ENCODE peak calls at places on chromosomes 3 and 15, in ten cellular contexts. One of them, this sample, is unnamed. For H3K4me1, the result is how much of the 10 kb centered on the place peaks cover.

GRCh38 chr3:116445291-116445841 is at the start of gene LSAMP:
- DNase-seq in neural progenitor cell: peak
- DNase-seq in Peyer's patch: no peak
- DNase-seq in astrocyte: peak
- DNase-seq in HCT116: no peak
- DNase-seq in lower lobe of right lung: no peak
- DNase-seq in cardiac muscle cell: peak
- DNase-seq in aorta: no peak
- DNase-seq in heart left ventricle: no peak
- DNase-seq in A673: peak
- DNase-seq in this sample: peak

GRCh38 chr15:39118510-39118909 is 462.4 kb upstream of the THBS1 start:
- DNase-seq in astrocyte: peak
- DNase-seq in heart left ventricle: no peak
- DNase-seq in Peyer's patch: no peak
- DNase-seq in cardiac muscle cell: no peak
- DNase-seq in neural progenitor cell: no peak
- DNase-seq in aorta: no peak
- DNase-seq in lower lobe of right lung: no peak
- DNase-seq in A673: no peak
- DNase-seq in HCT116: no peak
- DNase-seq in this sample: no peak

GRCh38 chr3:153026026-153026425 is 136.0 kb upstream of the RAP2B start:
- DNase-seq in lower lobe of right lung: no peak
- DNase-seq in astrocyte: peak
- DNase-seq in neural progenitor cell: peak
- DNase-seq in aorta: no peak
- DNase-seq in HCT116: peak
- DNase-seq in cardiac muscle cell: peak
- DNase-seq in A673: peak
- DNase-seq in heart left ventricle: no peak
- DNase-seq in Peyer's patch: no peak
- DNase-seq in this sample: no peak

GRCh38 chr3:123431658-123432323 is 17.1 kb downstream of the ADCY5 start:
- DNase-seq in A673: no peak
- DNase-seq in astrocyte: peak
- DNase-seq in Peyer's patch: no peak
- DNase-seq in cardiac muscle cell: no peak
- DNase-seq in HCT116: no peak
- DNase-seq in aorta: peak
- DNase-seq in lower lobe of right lung: no peak
- DNase-seq in neural progenitor cell: no peak
- DNase-seq in heart left ventricle: no peak
- DNase-seq in this sample: no peak

GRCh38 chr15:47434641-47435040 is 282.7 kb upstream of the SEMA6D start:
- DNase-seq in aorta: no peak
- DNase-seq in astrocyte: no peak
- DNase-seq in A673: no peak
- DNase-seq in lower lobe of right lung: no peak
- DNase-seq in heart left ventricle: no peak
- DNase-seq in neural progenitor cell: no peak
- DNase-seq in Peyer's patch: no peak
- DNase-seq in HCT116: no peak
- DNase-seq in cardiac muscle cell: no peak
- DNase-seq in this sample: no peak

GRCh38 chr3:125128861-125129501 is 73.2 kb upstream of the HEG1 start:
- DNase-seq in HCT116: no peak
- DNase-seq in heart left ventricle: peak
- DNase-seq in lower lobe of right lung: peak
- DNase-seq in astrocyte: peak
- DNase-seq in Peyer's patch: no peak
- DNase-seq in A673: peak
- DNase-seq in aorta: no peak
- DNase-seq in cardiac muscle cell: no peak
- DNase-seq in neural progenitor cell: no peak
- DNase-seq in this sample: no peak

GRCh38 chr3:14685204-14685603 is 10.3 kb downstream of the C3orf20 start:
- DNase-seq in neural progenitor cell: no peak
- DNase-seq in astrocyte: no peak
- DNase-seq in aorta: no peak
- DNase-seq in cardiac muscle cell: no peak
- DNase-seq in A673: no peak
- DNase-seq in heart left ventricle: no peak
- DNase-seq in Peyer's patch: no peak
- DNase-seq in HCT116: no peak
- DNase-seq in lower lobe of right lung: no peak
- DNase-seq in this sample: no peak

GRCh38 chr3:195532858-195533257 is 10.3 kb downstream of the PPP1R2 start:
- DNase-seq in cardiac muscle cell: no peak
- DNase-seq in lower lobe of right lung: no peak
- DNase-seq in heart left ventricle: no peak
- DNase-seq in A673: no peak
- DNase-seq in HCT116: no peak
- DNase-seq in astrocyte: no peak
- DNase-seq in Peyer's patch: no peak
- DNase-seq in aorta: no peak
- DNase-seq in neural progenitor cell: no peak
- DNase-seq in this sample: no peak

GRCh38 chr3:8497582-8497981 is 4.0 kb upstream of the LMCD1 start:
- DNase-seq in astrocyte: peak
- DNase-seq in heart left ventricle: no peak
- DNase-seq in neural progenitor cell: no peak
- DNase-seq in A673: no peak
- DNase-seq in cardiac muscle cell: no peak
- DNase-seq in HCT116: no peak
- DNase-seq in Peyer's patch: no peak
- DNase-seq in lower lobe of right lung: no peak
- DNase-seq in aorta: no peak
- DNase-seq in this sample: no peak

GRCh38 chr15:50256188-50257041 is 9.1 kb downstream of the HDC start:
- DNase-seq in aorta: no peak
- DNase-seq in heart left ventricle: no peak
- DNase-seq in lower lobe of right lung: no peak
- DNase-seq in Peyer's patch: no peak
- DNase-seq in A673: no peak
- DNase-seq in cardiac muscle cell: no peak
- DNase-seq in neural progenitor cell: no peak
- DNase-seq in HCT116: peak
- DNase-seq in astrocyte: peak
- DNase-seq in this sample: no peak

GRCh38 chr3:168044049-168044448 is 51.7 kb downstream of the GOLIM4 start:
- DNase-seq in neural progenitor cell: no peak
- DNase-seq in A673: peak
- DNase-seq in heart left ventricle: no peak
- DNase-seq in lower lobe of right lung: no peak
- DNase-seq in aorta: no peak
- DNase-seq in Peyer's patch: no peak
- DNase-seq in HCT116: no peak
- DNase-seq in astrocyte: no peak
- DNase-seq in cardiac muscle cell: no peak
- DNase-seq in this sample: no peak

DNA sequence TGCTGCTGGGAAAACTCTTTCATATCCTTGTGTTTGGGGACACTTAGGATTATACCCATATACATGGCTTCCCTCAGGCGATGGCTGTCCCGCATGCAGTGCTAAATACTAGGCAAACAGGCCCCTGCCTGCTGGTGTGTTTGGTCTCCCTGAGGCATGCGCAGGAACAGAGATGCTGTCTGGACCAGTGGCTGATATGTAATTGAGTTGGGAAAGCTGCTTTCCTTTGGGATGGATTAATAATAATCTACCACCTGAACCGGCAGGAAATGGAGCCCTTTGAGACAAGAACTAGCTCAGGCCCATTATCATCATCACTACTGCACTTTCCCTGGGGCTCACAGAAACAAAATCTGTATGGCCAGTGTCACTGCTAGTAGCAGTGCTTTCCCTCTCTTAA is 18.0 kb downstream of the ZDHHC3 start:
- DNase-seq in heart left ventricle: no peak
- DNase-seq in lower lobe of right lung: no peak
- DNase-seq in cardiac muscle cell: no peak
- DNase-seq in astrocyte: no peak
- DNase-seq in aorta: no peak
- DNase-seq in HCT116: no peak
- DNase-seq in A673: no peak
- DNase-seq in Peyer's patch: no peak
- DNase-seq in neural progenitor cell: no peak
- DNase-seq in this sample: no peak
- H3K4me1 ChIP-seq in heart left ventricle: under half
- H3K4me1 ChIP-seq in lower lobe of right lung: half or more
- H3K4me1 ChIP-seq in cardiac muscle cell: under half
- H3K4me1 ChIP-seq in astrocyte: under half
- H3K4me1 ChIP-seq in aorta: under half
- H3K4me1 ChIP-seq in HCT116: under half
- H3K4me1 ChIP-seq in A673: half or more
- H3K4me1 ChIP-seq in Peyer's patch: under half
- H3K4me1 ChIP-seq in neural progenitor cell: under half
- H3K4me1 ChIP-seq in this sample: under half

GRCh38 chr15:70097337-70098169 is at the start of gene TLE3:
- DNase-seq in HCT116: peak
- DNase-seq in astrocyte: peak
- DNase-seq in A673: peak
- DNase-seq in Peyer's patch: peak
- DNase-seq in heart left ventricle: peak
- DNase-seq in cardiac muscle cell: peak
- DNase-seq in neural progenitor cell: peak
- DNase-seq in aorta: peak
- DNase-seq in lower lobe of right lung: peak
- DNase-seq in this sample: no peak
- H3K4me1 ChIP-seq in HCT116: under half
- H3K4me1 ChIP-seq in astrocyte: under half
- H3K4me1 ChIP-seq in A673: under half
- H3K4me1 ChIP-seq in Peyer's patch: under half
- H3K4me1 ChIP-seq in heart left ventricle: half or more
- H3K4me1 ChIP-seq in cardiac muscle cell: under half
- H3K4me1 ChIP-seq in neural progenitor cell: under half
- H3K4me1 ChIP-seq in aorta: under half
- H3K4me1 ChIP-seq in lower lobe of right lung: half or more
- H3K4me1 ChIP-seq in this sample: under half

GRCh38 chr3:5231067-5231466 is 43.6 kb downstream of the EDEM1 start:
- DNase-seq in lower lobe of right lung: no peak
- DNase-seq in heart left ventricle: no peak
- DNase-seq in aorta: no peak
- DNase-seq in Peyer's patch: no peak
- DNase-seq in cardiac muscle cell: no peak
- DNase-seq in HCT116: no peak
- DNase-seq in neural progenitor cell: no peak
- DNase-seq in A673: no peak
- DNase-seq in astrocyte: no peak
- DNase-seq in this sample: no peak

GRCh38 chr3:5233026-5233425 is 45.5 kb downstream of the EDEM1 start:
- DNase-seq in Peyer's patch: no peak
- DNase-seq in HCT116: no peak
- DNase-seq in heart left ventricle: no peak
- DNase-seq in A673: no peak
- DNase-seq in neural progenitor cell: no peak
- DNase-seq in lower lobe of right lung: no peak
- DNase-seq in astrocyte: no peak
- DNase-seq in aorta: no peak
- DNase-seq in cardiac muscle cell: no peak
- DNase-seq in this sample: no peak

GRCh38 chr3:5235655-5236054 is 48.1 kb downstream of the EDEM1 start:
- DNase-seq in HCT116: no peak
- DNase-seq in aorta: no peak
- DNase-seq in astrocyte: no peak
- DNase-seq in heart left ventricle: no peak
- DNase-seq in Peyer's patch: no peak
- DNase-seq in neural progenitor cell: no peak
- DNase-seq in lower lobe of right lung: no peak
- DNase-seq in A673: no peak
- DNase-seq in cardiac muscle cell: no peak
- DNase-seq in this sample: no peak

GRCh38 chr3:5231536-5231935 is 44.0 kb downstream of the EDEM1 start:
- DNase-seq in heart left ventricle: no peak
- DNase-seq in A673: no peak
- DNase-seq in cardiac muscle cell: no peak
- DNase-seq in Peyer's patch: no peak
- DNase-seq in aorta: no peak
- DNase-seq in astrocyte: no peak
- DNase-seq in lower lobe of right lung: no peak
- DNase-seq in neural progenitor cell: no peak
- DNase-seq in HCT116: no peak
- DNase-seq in this sample: no peak

DNA sequence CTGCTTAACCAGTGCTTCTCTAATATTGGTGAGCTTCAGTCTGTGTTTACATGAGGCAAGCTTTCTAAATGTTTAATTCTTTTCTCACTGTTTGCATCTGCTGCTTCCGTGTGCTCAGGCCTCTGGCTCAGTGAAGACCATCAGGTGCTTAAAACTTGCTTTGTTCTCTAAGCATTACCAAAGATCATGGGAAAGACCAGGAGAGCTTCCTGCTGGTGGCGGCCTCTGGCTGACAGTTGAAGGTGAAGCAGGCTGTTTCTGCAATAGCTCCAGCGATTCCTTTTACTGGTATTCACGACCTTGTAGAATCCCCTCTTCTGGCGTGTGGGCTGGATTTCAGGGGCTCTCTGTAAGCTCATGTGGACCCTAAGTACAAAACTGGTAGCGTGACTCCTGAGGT is 45.1 kb downstream of the EDEM1 start:
- DNase-seq in heart left ventricle: no peak
- DNase-seq in lower lobe of right lung: no peak
- DNase-seq in neural progenitor cell: peak
- DNase-seq in Peyer's patch: no peak
- DNase-seq in cardiac muscle cell: no peak
- DNase-seq in HCT116: no peak
- DNase-seq in A673: no peak
- DNase-seq in astrocyte: no peak
- DNase-seq in aorta: no peak
- DNase-seq in this sample: no peak
- H3K4me1 ChIP-seq in heart left ventricle: under half
- H3K4me1 ChIP-seq in lower lobe of right lung: under half
- H3K4me1 ChIP-seq in neural progenitor cell: under half
- H3K4me1 ChIP-seq in Peyer's patch: under half
- H3K4me1 ChIP-seq in cardiac muscle cell: under half
- H3K4me1 ChIP-seq in HCT116: under half
- H3K4me1 ChIP-seq in A673: under half
- H3K4me1 ChIP-seq in astrocyte: under half
- H3K4me1 ChIP-seq in aorta: under half
- H3K4me1 ChIP-seq in this sample: under half

DNA sequence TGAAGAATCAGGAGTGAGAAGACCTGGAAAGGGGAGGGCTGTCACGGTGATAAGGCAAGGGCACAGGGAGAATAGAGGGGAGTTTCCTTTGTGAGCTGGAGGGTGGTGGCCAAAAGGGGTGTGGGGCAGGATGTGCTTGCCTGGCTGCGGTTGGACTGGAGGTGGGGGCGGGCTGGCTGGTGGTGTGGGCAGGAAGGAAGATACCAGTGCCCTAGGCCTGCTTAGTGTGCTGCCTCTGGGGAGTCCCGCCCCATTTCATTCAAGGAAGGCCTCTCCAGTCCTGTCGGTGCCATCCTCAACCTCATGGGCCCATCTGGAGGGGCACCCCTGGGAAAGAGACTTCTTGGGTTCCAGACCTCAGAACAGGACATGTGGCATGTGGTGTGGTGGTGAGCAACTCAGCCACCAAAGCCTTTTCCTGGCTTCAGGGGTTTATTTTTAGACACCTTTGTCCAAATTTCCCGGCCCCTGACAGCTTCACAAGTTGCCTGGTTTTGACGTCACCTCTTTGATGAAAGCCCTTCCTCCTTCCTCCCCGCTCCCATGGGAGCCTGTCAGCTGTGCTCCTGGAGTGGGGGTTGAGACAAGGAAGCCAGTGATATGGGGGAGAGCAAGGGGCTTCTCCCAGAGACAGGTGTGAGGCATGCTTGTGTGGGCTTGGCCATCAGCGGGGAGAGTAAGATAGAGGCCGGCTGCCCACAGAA is 15.6 kb downstream of the TEX264 start:
- DNase-seq in A673: no peak
- DNase-seq in HCT116: no peak
- DNase-seq in cardiac muscle cell: peak
- DNase-seq in aorta: peak
- DNase-seq in astrocyte: peak
- DNase-seq in Peyer's patch: peak
- DNase-seq in lower lobe of right lung: peak
- DNase-seq in neural progenitor cell: no peak
- DNase-seq in heart left ventricle: peak
- DNase-seq in this sample: no peak
- H3K4me1 ChIP-seq in A673: under half
- H3K4me1 ChIP-seq in HCT116: under half
- H3K4me1 ChIP-seq in cardiac muscle cell: under half
- H3K4me1 ChIP-seq in aorta: under half
- H3K4me1 ChIP-seq in astrocyte: under half
- H3K4me1 ChIP-seq in Peyer's patch: under half
- H3K4me1 ChIP-seq in lower lobe of right lung: under half
- H3K4me1 ChIP-seq in neural progenitor cell: under half
- H3K4me1 ChIP-seq in heart left ventricle: half or more
- H3K4me1 ChIP-seq in this sample: under half